ENCODE peak calls at places on chromosome 11, in four cellular contexts. R, X, M and T are unnamed samples.

GRCh38 chr11:26928636-26929035 is 65.3 kb upstream of the FIBIN start:
- DNase-seq in M (no peak), X (peak), R (no peak), T (no peak)

GRCh38 chr11:67563354-67564114 is 20.1 kb upstream of the GSTP1 start:
- DNase-seq in R (peak), M (peak), X (peak), T (no peak)

GRCh38 chr11:111745719-111746504 is 20.3 kb downstream of the PPP2R1B start:
- DNase-seq in X (peak), R (no peak), M (no peak), T (no peak)

GRCh38 chr11:70854891-70855556 is 397.4 kb downstream of the SHANK2 start:
- DNase-seq in X (no peak), M (no peak), R (no peak), T (no peak)

GRCh38 chr11:65205602-65205967 is 23.9 kb downstream of the CAPN1 start:
- DNase-seq in M (no peak), R (no peak), X (no peak), T (no peak)

GRCh38 chr11:67367014-67367835 is 6.2 kb downstream of the CLCF1 start:
- DNase-seq in M (no peak), X (peak), R (no peak), T (no peak)

GRCh38 chr11:2803186-2804057 is 82.2 kb downstream of the CDKN1C start:
- DNase-seq in R (no peak), M (no peak), X (no peak), T (no peak)

GRCh38 chr11:64090811-64091516 is 55.2 kb downstream of the FLRT1 start:
- DNase-seq in M (no peak), R (no peak), X (peak), T (no peak)

GRCh38 chr11:47768090-47768620 is 1.0 kb upstream of the FNBP4 start:
- DNase-seq in R (peak), M (peak), X (peak), T (peak)

GRCh38 chr11:67638535-67639437 is 777 bp downstream of the TBX10 start:
- DNase-seq in X (no peak), R (no peak), M (no peak), T (no peak)

DNA sequence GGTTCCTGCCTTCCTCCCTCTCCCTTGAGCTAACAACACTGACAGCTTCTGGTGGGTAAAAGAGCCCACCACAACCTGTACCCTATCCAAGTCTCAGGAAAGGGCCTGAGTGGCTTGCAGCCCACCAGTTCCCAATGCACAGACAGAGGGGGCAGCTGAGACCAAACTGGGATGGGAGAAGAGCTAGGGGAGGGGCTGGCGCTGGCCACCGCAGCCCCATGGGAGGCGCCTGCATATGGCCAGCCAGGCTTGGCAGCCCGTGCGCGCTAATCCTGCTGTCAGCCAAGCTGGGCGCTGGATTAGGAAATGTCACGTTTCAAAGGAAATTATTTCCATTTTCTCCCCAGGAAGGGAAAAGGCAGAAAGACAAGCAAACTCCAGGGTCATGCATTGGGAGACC is 236.8 kb downstream of the BUD13 start:
- DNase-seq in X (no peak), M (no peak), R (no peak), T (no peak)
- TF ChIP-seq CTCF in X (no peak), M (no peak), R (no peak), T (no peak)

GRCh38 chr11:76916712-76917111 is 56.0 kb downstream of the ACER3 start:
- DNase-seq in M (no peak), X (no peak), R (no peak), T (no peak)

GRCh38 chr11:76919887-76920746 is 59.4 kb downstream of the ACER3 start:
- DNase-seq in X (peak), R (peak), M (peak), T (peak)

GRCh38 chr11:76918941-76919386 is 58.2 kb downstream of the ACER3 start:
- DNase-seq in M (no peak), X (peak), R (peak), T (peak)

GRCh38 chr11:76919467-76919866 is 58.7 kb downstream of the ACER3 start:
- DNase-seq in R (no peak), X (no peak), M (no peak), T (no peak)
- TF ChIP-seq CTCF in R (no peak), X (no peak), M (no peak), T (no peak)

GRCh38 chr11:107688322-107688918 is 23.4 kb downstream of the SLN start:
- DNase-seq in X (no peak), M (no peak), R (no peak), T (no peak)

GRCh38 chr11:107682182-107682971 is 29.5 kb downstream of the SLN start:
- DNase-seq in X (no peak), M (no peak), R (no peak), T (no peak)

GRCh38 chr11:107679255-107680024 is 32.4 kb downstream of the SLN start:
- DNase-seq in M (no peak), R (no peak), X (no peak), T (peak)

GRCh38 chr11:107683070-107683469 is 28.8 kb downstream of the SLN start:
- DNase-seq in X (no peak), R (no peak), M (no peak), T (no peak)

DNA sequence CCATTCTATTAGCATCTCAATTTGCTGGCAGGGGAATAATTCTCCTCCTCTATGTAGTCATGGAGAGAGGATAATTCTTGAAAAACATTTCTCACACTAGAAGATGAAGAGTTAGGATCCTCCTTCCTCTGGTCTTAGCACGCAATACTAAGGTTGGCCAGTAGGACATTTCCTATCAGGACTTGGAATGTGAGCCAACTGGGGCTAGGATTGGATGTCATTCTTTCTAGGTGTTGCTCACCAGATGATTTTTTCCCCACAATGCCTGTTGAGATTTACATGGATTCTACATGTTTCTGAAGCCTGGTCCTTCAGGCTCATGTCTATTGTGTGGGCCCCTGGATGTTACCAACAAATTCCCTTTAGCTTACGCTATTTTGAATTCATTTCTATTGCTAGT is 28.0 kb downstream of the SLN start:
- DNase-seq in X (no peak), R (no peak), M (no peak), T (no peak)
- TF ChIP-seq CTCF in X (peak), R (no peak), M (peak), T (peak)

GRCh38 chr11:104997288-104997687 is 25.7 kb downstream of the CASP5 start:
- DNase-seq in R (no peak), X (peak), M (no peak), T (no peak)
- TF ChIP-seq CTCF in R (no peak), X (peak), M (peak), T (no peak)

GRCh38 chr11:29447821-29448220 is 569.0 kb downstream of the KCNA4 start:
- DNase-seq in X (no peak), M (no peak), R (no peak), T (no peak)

GRCh38 chr11:29449280-29450074 is 567.4 kb downstream of the KCNA4 start:
- DNase-seq in M (no peak), R (no peak), X (no peak), T (no peak)

GRCh38 chr11:29446132-29446531 is 570.7 kb downstream of the KCNA4 start:
- DNase-seq in R (no peak), X (no peak), M (no peak), T (no peak)

GRCh38 chr11:29452131-29452530 is 564.7 kb downstream of the KCNA4 start:
- DNase-seq in X (no peak), R (no peak), M (no peak), T (no peak)

GRCh38 chr11:29448246-29448877 is 568.5 kb downstream of the KCNA4 start:
- DNase-seq in X (no peak), M (no peak), R (no peak), T (no peak)
- TF ChIP-seq CTCF in X (peak), M (peak), R (no peak), T (peak)

GRCh38 chr11:61752925-61753551 is 602 bp downstream of the MYRF start:
- DNase-seq in R (no peak), X (no peak), M (no peak), T (no peak)
- TF ChIP-seq CTCF in R (no peak), X (no peak), M (no peak), T (no peak)